ENCODE peak calls at places on chromosomes 1 and 21, in five cellular contexts. O, T, F, G and D are unnamed samples.

GRCh38 chr1:36825226-36825625 is 209.1 kb downstream of the GRIK3 start:
- DNase-seq in O (no peak), T (no peak), F (no peak), G (no peak), D (no peak)

GRCh38 chr21:38702196-38702595 is 103.5 kb upstream of the ETS2 start:
- DNase-seq in O (no peak), G (no peak), T (no peak), F (no peak), D (no peak)

GRCh38 chr1:92038695-92039346 is 9.0 kb downstream of the EPHX4 start:
- DNase-seq in T (no peak), O (no peak), F (no peak), G (no peak), D (no peak)

GRCh38 chr1:192726820-192727504 is 81.9 kb upstream of the RGS2 start:
- DNase-seq in G (no peak), F (no peak), T (no peak), O (no peak), D (peak; percentile 12)

GRCh38 chr1:221602866-221603265 is 139.0 kb downstream of the DUSP10 start:
- DNase-seq in F (no peak), T (no peak), O (no peak), G (no peak), D (no peak)

GRCh38 chr1:204991342-204991844 is 51.6 kb upstream of the CNTN2 start:
- DNase-seq in F (no peak), T (no peak), O (no peak), G (no peak), D (no peak)

GRCh38 chr1:154729031-154729442 is 121.1 kb upstream of the ADAR start:
- DNase-seq in O (no peak), T (no peak), F (peak; percentile 48), G (no peak), D (no peak)

GRCh38 chr1:108570998-108571401 is 11.1 kb downstream of the EEIG2 start:
- DNase-seq in T (no peak), G (no peak), O (no peak), F (no peak), D (no peak)

GRCh38 chr1:121522061-121522759 is 337.4 kb downstream of the SRGAP2C start:
- DNase-seq in T (no peak), O (no peak), F (no peak), G (no peak), D (no peak)

GRCh38 chr1:111141245-111141644 is 1.2 kb downstream of the CEPT1 start:
- DNase-seq in O (no peak), G (no peak), T (no peak), F (no peak), D (no peak)

GRCh38 chr1:248828845-248829244 is 3.1 kb upstream of the SH3BP5L start:
- DNase-seq in F (no peak), G (no peak), T (no peak), O (peak; percentile 82), D (peak; percentile 90)

GRCh38 chr1:5125208-5125607 is 470.8 kb downstream of the AJAP1 start:
- DNase-seq in T (no peak), G (no peak), O (no peak), F (no peak), D (no peak)

GRCh38 chr1:170568197-170568596 is 36.2 kb downstream of the GORAB start:
- DNase-seq in F (no peak), T (no peak), O (no peak), G (no peak), D (no peak)

GRCh38 chr1:37094302-37094701 is 60.0 kb upstream of the GRIK3 start:
- DNase-seq in O (no peak), F (no peak), T (no peak), G (no peak), D (no peak)

GRCh38 chr1:226603030-226603960 is 54.7 kb downstream of the STUM start:
- DNase-seq in O (no peak), G (no peak), T (no peak), F (peak; percentile 13), D (no peak)

GRCh38 chr1:41312991-41313645 is 48.1 kb upstream of the FOXO6 start:
- DNase-seq in F (no peak), T (no peak), G (no peak), O (no peak), D (no peak)

GRCh38 chr1:1228596-1229321 is 3.0 kb downstream of the SDF4 start:
- DNase-seq in O (no peak), T (no peak), G (no peak), F (no peak), D (peak; percentile 37)

GRCh38 chr21:42632336-42632751 is 21.1 kb upstream of the PDE9A start:
- DNase-seq in G (no peak), T (no peak), O (no peak), F (no peak), D (no peak)

GRCh38 chr21:45263534-45263933 is 24.2 kb downstream of the POFUT2 start:
- DNase-seq in T (no peak), F (no peak), O (no peak), G (no peak), D (no peak)

GRCh38 chr1:105793541-105794146 is 1262.8 kb upstream of the PRMT6 start:
- DNase-seq in F (peak; percentile 25), O (no peak), G (no peak), T (no peak), D (peak; percentile 26)

GRCh38 chr1:11797525-11798216 is 8.1 kb downstream of the MTHFR start:
- DNase-seq in F (peak; percentile 31), O (no peak), T (no peak), G (no peak), D (peak; percentile 96)

GRCh38 chr1:27940297-27940696 is 5.5 kb downstream of the SMPDL3B start:
- DNase-seq in G (peak; percentile 73), T (peak; percentile 65), F (no peak), O (no peak), D (no peak)

GRCh38 chr1:85311818-85312217 is 35.4 kb upstream of the BCL10 start:
- DNase-seq in G (no peak), O (no peak), T (no peak), F (no peak), D (no peak)